ENCODE peak calls at places on chromosomes 5 and 9, in six cellular contexts. C is stimulated activated CD4-positive, alpha-beta T cell treated with anti-CD3 and anti-CD28 coated beads, TNF-alpha, amount 100 ng/mL, for 1 hour; F is transverse colon; G is ELR; M is ovary; Q is COR-L47. H is an unnamed sample.

GRCh38 chr5:36885566-36886485 is 9.3 kb downstream of the NIPBL start:
- DNase-seq in C (no peak), F (no peak), G (no peak), M (no peak), Q (no peak), H (no peak)

GRCh38 chr5:150511641-150512367 is 3.9 kb downstream of the NDST1 start:
- DNase-seq in C (no peak), F (peak; percentile 93), G (peak; percentile 64), M (peak; percentile 60), Q (no peak), H (peak; percentile 60)

GRCh38 chr5:151618907-151619306 is 27.8 kb upstream of the FAT2 start:
- DNase-seq in C (no peak), F (no peak), G (no peak), M (no peak), Q (no peak), H (peak; percentile 7)

GRCh38 chr5:177085985-177086917 is at the start of gene FGFR4:
- DNase-seq in C (peak; percentile 40), F (peak; percentile 87), G (peak; percentile 63), M (peak; percentile 84), Q (peak; percentile 53), H (peak; percentile 90)

GRCh38 chr5:173472164-173472563 is 143.9 kb upstream of the STC2 start:
- DNase-seq in C (no peak), F (peak; percentile 26), G (peak; percentile 97), M (no peak), Q (peak; percentile 12), H (peak; percentile 61)

GRCh38 chr5:138972836-138973235 is 97.7 kb upstream of the LRRTM2 start:
- DNase-seq in C (no peak), F (no peak), G (no peak), M (no peak), Q (no peak), H (peak; percentile 90)

GRCh38 chr5:38403407-38403806 is 145.0 kb downstream of the EGFLAM start:
- DNase-seq in C (no peak), F (no peak), G (peak; percentile 51), M (no peak), Q (no peak), H (no peak)

GRCh38 chr9:81380960-81381359 is 308.4 kb downstream of the TLE1 start:
- DNase-seq in C (no peak), F (no peak), G (no peak), M (no peak), Q (no peak), H (peak; percentile 66)

GRCh38 chr5:98397081-98397480 is 376.4 kb upstream of the RGMB start:
- DNase-seq in C (no peak), F (no peak), G (peak; percentile 76), M (no peak), Q (no peak), H (no peak)

GRCh38 chr5:58019614-58020013 is 440.3 kb downstream of the PLK2 start:
- DNase-seq in C (no peak), F (peak; percentile 12), G (no peak), M (peak; percentile 24), Q (no peak), H (no peak)

GRCh38 chr9:134553061-134553891 is 88.3 kb upstream of the COL5A1 start:
- DNase-seq in C (no peak), F (no peak), G (no peak), M (peak; percentile 6), Q (no peak), H (no peak)

GRCh38 chr5:6723122-6723885 is 10.1 kb downstream of the TENT4A start:
- DNase-seq in C (no peak), F (no peak), G (no peak), M (no peak), Q (no peak), H (no peak)

GRCh38 chr9:116365056-116365471 is 211.5 kb downstream of the PAPPA start:
- DNase-seq in C (no peak), F (peak; percentile 24), G (peak; percentile 47), M (peak; percentile 78), Q (peak; percentile 18), H (peak; percentile 90)

GRCh38 chr5:145520335-145520734 is 314.8 kb downstream of the PRELID2 start:
- DNase-seq in C (no peak), F (no peak), G (no peak), M (no peak), Q (no peak), H (peak; percentile 24)

GRCh38 chr9:19637084-19637483 is 151.8 kb downstream of the SLC24A2 start:
- DNase-seq in C (no peak), F (no peak), G (no peak), M (no peak), Q (no peak), H (no peak)

GRCh38 chr9:98191615-98192502 is 578 bp downstream of the CORO2A start:
- DNase-seq in C (peak; percentile 10), F (peak; percentile 59), G (no peak), M (no peak), Q (no peak), H (peak; percentile 82)

GRCh38 chr5:2207966-2208544 is 325.3 kb upstream of the IRX4 start:
- DNase-seq in C (no peak), F (no peak), G (no peak), M (no peak), Q (no peak), H (no peak)

GRCh38 chr9:112831281-112831851 is 59.3 kb downstream of the SLC46A2 start:
- DNase-seq in C (no peak), F (peak; percentile 78), G (no peak), M (no peak), Q (no peak), H (peak; percentile 17)

GRCh38 chr9:135797507-135798302 is 95.7 kb downstream of the KCNT1 start:
- DNase-seq in C (peak; percentile 9), F (no peak), G (peak; percentile 66), M (no peak), Q (peak; percentile 20), H (peak; percentile 73)

GRCh38 chr5:166962470-166962869 is 1329.0 kb upstream of the WWC1 start:
- DNase-seq in C (no peak), F (no peak), G (no peak), M (no peak), Q (no peak), H (no peak)

GRCh38 chr9:93097496-93098205 is 1.6 kb downstream of the CARD19 start:
- DNase-seq in C (no peak), F (peak; percentile 42), G (peak; percentile 26), M (peak; percentile 50), Q (no peak), H (no peak)

GRCh38 chr5:32991416-32991805 is 280.3 kb downstream of the NPR3 start:
- DNase-seq in C (no peak), F (no peak), G (no peak), M (no peak), Q (no peak), H (no peak)

GRCh38 chr9:69571032-69571431 is 101.1 kb downstream of the APBA1 start:
- DNase-seq in C (no peak), F (no peak), G (peak; percentile 19), M (no peak), Q (no peak), H (no peak)

GRCh38 chr9:14797442-14797841 is 74.9 kb upstream of the CER1 start:
- DNase-seq in C (no peak), F (no peak), G (peak; percentile 9), M (no peak), Q (no peak), H (no peak)

GRCh38 chr5:67301285-67301904 is 104.8 kb upstream of the CD180 start:
- DNase-seq in C (no peak), F (peak; percentile 55), G (peak; percentile 79), M (no peak), Q (no peak), H (peak; percentile 32)

GRCh38 chr5:19903611-19904010 is 84.4 kb downstream of the CDH18 start:
- DNase-seq in C (no peak), F (no peak), G (no peak), M (no peak), Q (no peak), H (no peak)

GRCh38 chr9:13529321-13530104 is 250.0 kb upstream of the MPDZ start:
- DNase-seq in C (no peak), F (no peak), G (no peak), M (no peak), Q (peak; percentile 52), H (peak; percentile 98)

GRCh38 chr5:60295423-60295822 is 401.9 kb upstream of the PDE4D start:
- DNase-seq in C (no peak), F (peak; percentile 17), G (peak; percentile 55), M (no peak), Q (peak; percentile 22), H (peak; percentile 30)

GRCh38 chr5:103035701-103036100 is 84.2 kb downstream of the GIN1 start:
- DNase-seq in C (no peak), F (no peak), G (no peak), M (no peak), Q (no peak), H (no peak)

H was measured in NCI-H69.